ENCODE peak calls at places on chromosome 1, in six cellular contexts. R, Y, S, T, H and X are unnamed samples.
A peak's percentile ranks its signal among the peaks of the same experiment; 100 is the strongest.

GRCh38 chr1:62247391-62248168 is 52.9 kb downstream of the L1TD1 start:
- DNase-seq in R (no peak), Y (no peak), S (no peak), T (no peak), H (no peak), X (no peak)

GRCh38 chr1:245512181-245512888 is 357.6 kb downstream of the KIF26B start:
- DNase-seq in R (no peak), Y (no peak), S (no peak), T (no peak), H (peak; percentile 31), X (no peak)

GRCh38 chr1:39047374-39048229 is 21.5 kb downstream of the NDUFS5 start:
- DNase-seq in R (peak; percentile 12), Y (no peak), S (peak; percentile 27), T (peak; percentile 93), H (peak; percentile 95), X (peak; percentile 77)

GRCh38 chr1:41319106-41319755 is 42.0 kb upstream of the FOXO6 start:
- DNase-seq in R (no peak), Y (no peak), S (no peak), T (no peak), H (no peak), X (no peak)

GRCh38 chr1:33349778-33350610 is 29.1 kb upstream of the A3GALT2 start:
- DNase-seq in R (peak; percentile 72), Y (peak; percentile 73), S (peak; percentile 92), T (peak; percentile 99), H (peak; percentile 70), X (peak; percentile 89)

GRCh38 chr1:1222575-1223225 is 8.7 kb upstream of the TNFRSF4 start:
- DNase-seq in R (no peak), Y (no peak), S (no peak), T (no peak), H (no peak), X (no peak)

GRCh38 chr1:214259353-214259982 is 21.5 kb upstream of the SMYD2 start:
- DNase-seq in R (peak; percentile 14), Y (no peak), S (no peak), T (no peak), H (peak; percentile 28), X (peak; percentile 72)

GRCh38 chr1:68015960-68016359 is 34.5 kb downstream of the DIRAS3 start:
- DNase-seq in R (no peak), Y (no peak), S (peak; percentile 9), T (no peak), H (no peak), X (no peak)

GRCh38 chr1:156033011-156033410 is 12.3 kb upstream of the SSR2 start:
- DNase-seq in R (no peak), Y (no peak), S (peak; percentile 57), T (peak; percentile 45), H (peak; percentile 54), X (no peak)

GRCh38 chr1:100387644-100388350 is 35.5 kb downstream of the CDC14A start:
- DNase-seq in R (no peak), Y (no peak), S (no peak), T (no peak), H (peak; percentile 18), X (peak; percentile 28)

GRCh38 chr1:248788327-248788726 is 32.8 kb upstream of the LYPD8 start:
- DNase-seq in R (no peak), Y (no peak), S (no peak), T (no peak), H (no peak), X (no peak)

GRCh38 chr1:162632743-162633326 is 571 bp downstream of the DDR2 start:
- DNase-seq in R (no peak), Y (no peak), S (peak; percentile 42), T (no peak), H (no peak), X (no peak)

GRCh38 chr1:187689137-187689536 is 860.4 kb downstream of the PLA2G4A start:
- DNase-seq in R (peak; percentile 51), Y (no peak), S (peak; percentile 48), T (no peak), H (peak; percentile 76), X (no peak)